ENCODE peak calls at places on chromosomes 11 and 22, in five cellular contexts. U is CD8-positive, alpha-beta memory T cell; G is right atrium auricular region; M is spleen; T is neuronal stem cell. J is an unnamed sample. For H3K36me3 and H3K27me3, the result is how much of the 10 kb centered on the place peaks cover.

GRCh38 chr11:116882386-116882785 is 45.0 kb upstream of the APOA1 start:
- DNase-seq in U (no peak), G (no peak), M (no peak), T (no peak), J (no peak)

GRCh38 chr11:27385245-27385644 is 22.2 kb upstream of the CCDC34 start:
- DNase-seq in U (no peak), G (peak), M (no peak), T (no peak), J (no peak)

GRCh38 chr11:21511835-21512440 is 680.9 kb upstream of the ANO5 start:
- DNase-seq in U (no peak), G (no peak), M (no peak), T (peak), J (no peak)

GRCh38 chr11:86301742-86302091 is 323 bp upstream of the HIKESHI start:
- DNase-seq in U (no peak), G (no peak), M (no peak), T (no peak), J (no peak)

GRCh38 chr11:72079776-72080325 is 491 bp downstream of the NUMA1 start:
- DNase-seq in U (peak), G (no peak), M (no peak), T (no peak), J (peak)

GRCh38 chr22:26322179-26322905 is 106.7 kb upstream of the ASPHD2 start:
- DNase-seq in U (no peak), G (no peak), M (no peak), T (no peak), J (no peak)

GRCh38 chr11:88313441-88313840 is 24.1 kb downstream of the CTSC start:
- DNase-seq in U (no peak), G (no peak), M (no peak), T (no peak), J (no peak)

GRCh38 chr22:50246242-50247175 is 1.7 kb upstream of the TUBGCP6 start:
- DNase-seq in U (no peak), G (no peak), M (no peak), T (no peak), J (no peak)

GRCh38 chr11:61841636-61842332 is 13.7 kb downstream of the FADS2 start:
- DNase-seq in U (no peak), G (no peak), M (peak), T (no peak), J (no peak)

GRCh38 chr22:36253523-36254490 is 874 bp downstream of the APOL1 start:
- DNase-seq in U (no peak), G (no peak), M (no peak), T (no peak), J (no peak)

GRCh38 chr11:112016088-112016764 is 9.0 kb upstream of the DLAT start:
- DNase-seq in U (no peak), G (no peak), M (no peak), T (no peak), J (no peak)

GRCh38 chr11:9263840-9264380 is 1.2 kb downstream of the DENND5A start:
- DNase-seq in U (no peak), G (no peak), M (no peak), T (no peak), J (no peak)

GRCh38 chr11:10397226-10397987 is 57.7 kb upstream of the AMPD3 start:
- DNase-seq in U (no peak), G (no peak), M (no peak), T (no peak), J (no peak)

GRCh38 chr11:27720277-27720830 is 20.1 kb upstream of the BDNF start:
- DNase-seq in U (no peak), G (no peak), M (no peak), T (peak), J (no peak)

GRCh38 chr22:35220221-35220620 is 37.1 kb upstream of the HMGXB4 start:
- DNase-seq in U (no peak), G (no peak), M (no peak), T (no peak), J (no peak)

GRCh38 chr22:49768077-49768476 is 59.6 kb downstream of the BRD1 start:
- DNase-seq in U (peak), G (no peak), M (peak), T (no peak), J (no peak)

GRCh38 chr11:134471341-134472187 is 59.5 kb upstream of the B3GAT1 start:
- DNase-seq in U (no peak), G (no peak), M (no peak), T (no peak), J (no peak)

GRCh38 chr11:57800444-57801184 is 39.0 kb downstream of the CTNND1 start:
- DNase-seq in U (no peak), G (no peak), M (no peak), T (peak), J (peak)

GRCh38 chr11:116601734-116602636 is 170.8 kb downstream of the BUD13 start:
- DNase-seq in U (no peak), G (no peak), M (peak), T (no peak), J (peak)

GRCh38 chr11:126890561-126890960 is 110.0 kb downstream of the KIRREL3 start:
- DNase-seq in U (no peak), G (no peak), M (no peak), T (no peak), J (no peak)

GRCh38 chr22:30868663-30869385 is 99.8 kb downstream of the MORC2 start:
- DNase-seq in U (no peak), G (no peak), M (no peak), T (no peak), J (no peak)

GRCh38 chr11:31645747-31646146 is 136.2 kb downstream of the ELP4 start:
- DNase-seq in U (no peak), G (no peak), M (no peak), T (no peak), J (no peak)

GRCh38 chr22:26983311-26983710 is 325.9 kb downstream of the MIAT start:
- DNase-seq in U (no peak), G (no peak), M (no peak), T (no peak), J (no peak)

GRCh38 chr22:45627489-45628233 is 44.0 kb upstream of the ATXN10 start:
- DNase-seq in U (no peak), G (no peak), M (peak), T (no peak), J (no peak)

GRCh38 chr11:19191530-19192169 is 10.1 kb downstream of the CSRP3 start:
- DNase-seq in U (no peak), G (peak), M (no peak), T (no peak), J (no peak)

GRCh38 chr11:2947744-2948143 is 18.5 kb upstream of the PHLDA2 start:
- DNase-seq in U (no peak), G (no peak), M (no peak), T (no peak), J (no peak)
- H3K4me3 ChIP-seq in U (no peak), G (no peak), M (no peak), T (no peak), J (no peak)

DNA sequence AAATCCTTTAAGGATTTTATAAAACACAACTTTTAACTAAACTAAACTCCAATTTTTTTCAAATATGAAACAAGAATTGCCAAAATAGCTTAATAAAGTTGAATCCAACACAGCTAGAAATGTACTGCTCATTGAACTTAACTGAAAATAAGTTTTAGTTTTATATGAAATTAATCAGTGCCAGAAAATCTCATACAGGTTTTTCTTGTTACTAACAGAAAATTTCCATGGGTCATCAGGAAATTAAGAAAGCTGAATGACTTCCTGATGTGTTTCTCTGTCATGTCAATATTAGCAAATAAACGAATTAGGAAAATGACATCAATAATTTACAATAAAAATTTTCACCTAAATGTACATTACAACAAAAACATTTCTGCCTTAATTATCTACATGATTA is 3.5 kb downstream of the CCDC73 start:
- DNase-seq in U (no peak), G (no peak), M (no peak), T (no peak), J (no peak)
- H3K36me3 ChIP-seq in U (under half), G (under half), M (under half), T (under half), J (under half)

GRCh38 chr11:45432100-45432499 is 146.0 kb upstream of the SYT13 start:
- DNase-seq in U (no peak), G (no peak), M (no peak), T (no peak), J (no peak)

GRCh38 chr11:45429719-45430118 is 143.6 kb upstream of the SYT13 start:
- DNase-seq in U (no peak), G (no peak), M (no peak), T (no peak), J (no peak)

GRCh38 chr11:45435706-45436105 is 149.6 kb upstream of the SYT13 start:
- DNase-seq in U (no peak), G (no peak), M (no peak), T (no peak), J (no peak)

GRCh38 chr11:45431301-45432018 is 145.3 kb upstream of the SYT13 start:
- DNase-seq in U (no peak), G (no peak), M (no peak), T (no peak), J (no peak)

GRCh38 chr11:45432910-45433309 is 146.8 kb upstream of the SYT13 start:
- DNase-seq in U (no peak), G (no peak), M (no peak), T (no peak), J (no peak)
- H3K27me3 ChIP-seq in U (under half), G (under half), M (half or more), T (under half), J (under half)

DNA sequence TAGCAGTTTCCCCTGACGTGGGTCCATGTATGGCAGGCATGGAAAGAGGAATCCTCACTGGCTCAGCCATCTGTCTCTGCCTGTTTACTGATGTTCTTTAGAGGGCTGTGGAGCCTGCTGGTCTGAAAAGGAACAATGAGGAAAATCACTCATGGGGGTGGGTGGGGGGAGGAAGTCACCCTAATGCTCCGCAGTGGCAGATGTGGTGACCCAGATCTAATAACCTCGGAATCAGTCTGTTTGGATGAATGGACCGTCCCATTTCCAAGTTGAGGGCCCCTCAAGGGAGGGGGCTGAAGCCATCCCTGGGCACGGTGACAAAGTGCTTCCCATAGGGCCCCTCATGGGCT is 4.4 kb downstream of the BCR start:
- DNase-seq in U (no peak), G (no peak), M (no peak), T (no peak), J (no peak)
- H3K4me3 ChIP-seq in U (no peak), G (no peak), M (no peak), T (no peak), J (peak)

GRCh38 chr22:23272371-23272770 is 92.1 kb downstream of the BCR start:
- DNase-seq in U (no peak), G (no peak), M (no peak), T (no peak), J (no peak)

GRCh38 chr22:23271597-23271908 is 91.2 kb downstream of the BCR start:
- DNase-seq in U (no peak), G (no peak), M (no peak), T (no peak), J (no peak)

GRCh38 chr22:23274146-23274526 is 93.8 kb downstream of the BCR start:
- DNase-seq in U (no peak), G (no peak), M (no peak), T (no peak), J (no peak)

GRCh38 chr22:23273445-23274145 is 93.3 kb downstream of the BCR start:
- DNase-seq in U (no peak), G (no peak), M (no peak), T (no peak), J (no peak)

DNA sequence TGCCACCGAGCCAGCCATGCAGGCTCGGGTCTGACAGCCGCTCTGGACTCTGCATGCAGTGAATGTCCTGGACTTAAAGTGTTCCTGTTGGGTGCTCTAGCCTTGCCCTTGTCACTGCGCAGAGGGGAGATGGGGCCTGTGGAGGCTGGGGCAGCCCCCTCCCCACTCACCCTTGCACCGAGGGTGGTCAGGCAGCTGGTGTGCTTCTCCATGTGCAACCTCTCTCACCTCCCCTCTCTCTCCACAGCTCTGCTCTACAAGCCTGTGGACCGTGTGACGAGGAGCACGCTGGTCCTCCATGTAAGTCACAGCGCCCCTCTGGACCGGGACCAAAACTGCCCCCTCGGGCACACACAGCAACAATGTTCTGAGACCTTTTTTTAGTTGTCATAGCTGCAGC is 92.5 kb downstream of the BCR start:
- DNase-seq in U (no peak), G (no peak), M (no peak), T (no peak), J (no peak)
- H3K36me3 ChIP-seq in U (under half), G (under half), M (under half), T (half or more), J (under half)

DNA sequence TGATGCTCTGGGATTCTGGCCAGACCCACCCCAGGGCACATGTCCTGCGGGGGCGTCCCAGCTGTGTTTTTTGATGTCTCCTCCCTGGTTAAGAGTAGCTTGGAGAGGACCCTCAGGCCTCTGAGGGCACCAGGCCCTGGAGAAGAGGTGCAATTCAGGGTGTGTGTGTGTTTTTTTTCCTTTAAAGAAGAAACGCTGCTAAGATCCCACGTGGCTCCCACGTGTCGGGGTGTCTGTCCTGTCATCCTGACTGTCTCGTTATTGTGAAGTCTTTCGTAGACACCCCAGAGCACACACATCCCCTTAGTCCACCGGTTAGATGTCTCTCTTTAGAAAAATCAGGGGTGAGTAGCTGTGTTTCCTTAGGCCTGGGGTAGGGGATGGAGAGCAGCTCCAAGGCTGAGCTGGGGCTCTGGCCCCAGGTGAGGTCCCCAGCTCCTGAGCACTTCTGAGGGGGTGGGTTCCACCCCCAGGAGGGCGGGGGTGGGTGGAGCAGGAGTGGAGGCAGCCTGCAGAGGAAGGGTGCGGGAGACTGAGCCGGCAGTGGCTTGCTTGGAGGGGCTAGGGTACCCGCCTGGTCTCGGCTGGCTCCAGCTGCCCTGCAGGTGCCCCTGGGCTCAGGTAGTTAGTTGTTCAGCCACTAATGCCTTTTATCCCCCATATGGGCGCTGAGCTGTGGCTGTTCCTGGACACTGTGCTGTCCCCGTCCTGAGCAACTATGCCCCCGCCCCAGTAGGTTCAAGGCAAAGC is 116.4 kb downstream of the CACNA1I start:
- DNase-seq in U (no peak), G (no peak), M (no peak), T (no peak), J (no peak)
- H3K27me3 ChIP-seq in U (under half), G (under half), M (half or more), T (under half), J (under half)

GRCh38 chr11:123180574-123180973 is 14.5 kb downstream of the CLMP start:
- DNase-seq in U (no peak), G (no peak), M (no peak), T (no peak), J (no peak)
- H3K4me3 ChIP-seq in U (no peak), G (no peak), M (no peak), T (no peak), J (no peak)